ENCODE peak calls at places on chromosome 17, in four cellular contexts. K, J, S and D are unnamed samples.

GRCh38 chr17:4678448-4679026 is 25.4 kb downstream of the PELP1 start:
- DNase-seq in K (no peak), S (no peak), J (no peak), D (no peak)

GRCh38 chr17:80949451-80950421 is 41.9 kb upstream of the CHMP6 start:
- DNase-seq in K (no peak), J (no peak), S (no peak), D (no peak)

GRCh38 chr17:30812218-30813177 is 12.0 kb downstream of the CRLF3 start:
- DNase-seq in J (no peak), S (peak), K (no peak), D (no peak)

GRCh38 chr17:82317394-82318168 is at the start of gene CD7:
- DNase-seq in S (no peak), K (peak), J (no peak), D (no peak)

GRCh38 chr17:8001976-8002645 is at the start of gene GUCY2D:
- DNase-seq in S (peak), J (no peak), K (no peak), D (no peak)

GRCh38 chr17:45274033-45274432 is 12.1 kb upstream of the SPATA32 start:
- DNase-seq in J (no peak), S (no peak), K (no peak), D (no peak)

GRCh38 chr17:77404812-77405581 is 264.2 kb downstream of the SEC14L1 start:
- DNase-seq in K (peak), J (no peak), S (no peak), D (peak)

GRCh38 chr17:36949461-36949927 is 740 bp downstream of the AATF start:
- DNase-seq in S (peak), J (no peak), K (no peak), D (no peak)

GRCh38 chr17:50081757-50082156 is 13.4 kb upstream of the PDK2 start:
- DNase-seq in K (no peak), J (no peak), S (no peak), D (no peak)

GRCh38 chr17:81397314-81398169 is 2.3 kb downstream of the BAHCC1 start:
- DNase-seq in J (peak), K (no peak), S (no peak), D (no peak)

GRCh38 chr17:82228842-82229685 is at the start of gene SLC16A3:
- DNase-seq in K (peak), S (peak), J (peak), D (no peak)